ENCODE peak calls at places on chromosomes 13 and 19, in four cellular contexts. J is esophagus squamous epithelium, B is left lung, G is lung. O is an unnamed sample. For H3K36me3 and H3K4me1, the result is how much of the 10 kb centered on the place peaks cover.

GRCh38 chr19:58562126-58563033 is 4.0 kb upstream of the UBE2M start:
- DNase-seq in J (no peak), B (peak), G (no peak), O (peak)

GRCh38 chr13:23578411-23579071 is 8.3 kb downstream of the TNFRSF19 start:
- DNase-seq in J (no peak), B (peak), G (peak), O (peak)

GRCh38 chr13:68185767-68186166 is 955.6 kb upstream of the PCDH9 start:
- DNase-seq in J (no peak), B (no peak), G (no peak), O (no peak)

GRCh38 chr19:48400018-48400742 is 6.7 kb downstream of the GRIN2D start:
- DNase-seq in J (no peak), B (no peak), G (no peak), O (peak)

GRCh38 chr19:10749435-10750384 is 31.8 kb downstream of the DNM2 start:
- DNase-seq in J (no peak), B (no peak), G (peak), O (no peak)

GRCh38 chr19:35545855-35546381 is 492 bp downstream of the TMEM147 start:
- DNase-seq in J (no peak), B (no peak), G (peak), O (no peak)

GRCh38 chr19:18945297-18945696 is 4.3 kb upstream of the HOMER3 start:
- DNase-seq in J (no peak), B (no peak), G (no peak), O (no peak)

GRCh38 chr19:35341565-35342225 is 6.0 kb upstream of the FFAR1 start:
- DNase-seq in J (no peak), B (peak), G (no peak), O (no peak)

GRCh38 chr13:42047561-42048322 is 706 bp upstream of the DGKH start:
- DNase-seq in J (no peak), B (peak), G (no peak), O (peak)

GRCh38 chr13:30022796-30023195 is 172.4 kb upstream of the UBL3 start:
- DNase-seq in J (no peak), B (no peak), G (no peak), O (no peak)

GRCh38 chr13:108200781-108201398 is 14.4 kb downstream of the LIG4 start:
- DNase-seq in J (no peak), B (no peak), G (no peak), O (peak)

GRCh38 chr19:40592170-40592569 is 9.0 kb upstream of the LTBP4 start:
- DNase-seq in J (no peak), B (no peak), G (no peak), O (peak)

GRCh38 chr13:74732736-74733135 is 598.5 kb upstream of the KLF12 start:
- DNase-seq in J (no peak), B (no peak), G (no peak), O (no peak)

GRCh38 chr19:9862897-9863296 is 27.8 kb downstream of the PIN1 start:
- DNase-seq in J (no peak), B (no peak), G (no peak), O (no peak)

GRCh38 chr13:22002893-22003292 is 332.0 kb downstream of the FGF9 start:
- DNase-seq in J (no peak), B (no peak), G (no peak), O (no peak)

GRCh38 chr13:31151837-31152236 is 9.9 kb downstream of the HSPH1 start:
- DNase-seq in J (no peak), B (no peak), G (no peak), O (no peak)

GRCh38 chr13:31154939-31155338 is 6.8 kb downstream of the HSPH1 start:
- DNase-seq in J (no peak), B (no peak), G (no peak), O (no peak)

GRCh38 chr13:31145417-31145816 is 16.3 kb downstream of the HSPH1 start:
- DNase-seq in J (no peak), B (no peak), G (no peak), O (no peak)

GRCh38 chr13:31149604-31150003 is 12.1 kb downstream of the HSPH1 start:
- DNase-seq in J (no peak), B (no peak), G (no peak), O (no peak)

GRCh38 chr13:31150315-31150985 is 11.3 kb downstream of the HSPH1 start:
- DNase-seq in J (no peak), B (no peak), G (no peak), O (no peak)
- H3K36me3 ChIP-seq in J (under half), B (half or more), G (half or more), O (half or more)

DNA sequence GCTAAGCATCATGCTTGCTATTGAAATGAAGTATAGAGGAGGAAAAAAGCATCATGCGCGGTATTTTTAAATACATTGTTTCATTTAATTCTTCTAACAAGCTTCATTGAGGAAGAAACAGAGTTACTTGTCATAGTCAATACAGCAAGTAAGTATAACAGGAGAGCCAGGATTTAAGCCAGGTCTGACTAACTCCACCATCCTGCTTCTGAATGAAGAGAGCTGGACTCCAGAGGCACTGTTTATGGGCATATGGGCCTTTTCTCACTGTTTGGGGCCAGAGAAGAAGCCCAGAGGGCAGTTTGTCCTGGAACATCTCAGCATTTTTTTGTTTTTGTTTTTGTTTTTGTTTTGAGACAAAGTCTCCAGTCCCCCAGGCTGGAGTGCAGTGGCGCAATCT is 7.9 kb downstream of the SAMD4B start:
- DNase-seq in J (no peak), B (no peak), G (no peak), O (no peak)
- H3K4me1 ChIP-seq in J (under half), B (under half), G (under half), O (under half)

DNA sequence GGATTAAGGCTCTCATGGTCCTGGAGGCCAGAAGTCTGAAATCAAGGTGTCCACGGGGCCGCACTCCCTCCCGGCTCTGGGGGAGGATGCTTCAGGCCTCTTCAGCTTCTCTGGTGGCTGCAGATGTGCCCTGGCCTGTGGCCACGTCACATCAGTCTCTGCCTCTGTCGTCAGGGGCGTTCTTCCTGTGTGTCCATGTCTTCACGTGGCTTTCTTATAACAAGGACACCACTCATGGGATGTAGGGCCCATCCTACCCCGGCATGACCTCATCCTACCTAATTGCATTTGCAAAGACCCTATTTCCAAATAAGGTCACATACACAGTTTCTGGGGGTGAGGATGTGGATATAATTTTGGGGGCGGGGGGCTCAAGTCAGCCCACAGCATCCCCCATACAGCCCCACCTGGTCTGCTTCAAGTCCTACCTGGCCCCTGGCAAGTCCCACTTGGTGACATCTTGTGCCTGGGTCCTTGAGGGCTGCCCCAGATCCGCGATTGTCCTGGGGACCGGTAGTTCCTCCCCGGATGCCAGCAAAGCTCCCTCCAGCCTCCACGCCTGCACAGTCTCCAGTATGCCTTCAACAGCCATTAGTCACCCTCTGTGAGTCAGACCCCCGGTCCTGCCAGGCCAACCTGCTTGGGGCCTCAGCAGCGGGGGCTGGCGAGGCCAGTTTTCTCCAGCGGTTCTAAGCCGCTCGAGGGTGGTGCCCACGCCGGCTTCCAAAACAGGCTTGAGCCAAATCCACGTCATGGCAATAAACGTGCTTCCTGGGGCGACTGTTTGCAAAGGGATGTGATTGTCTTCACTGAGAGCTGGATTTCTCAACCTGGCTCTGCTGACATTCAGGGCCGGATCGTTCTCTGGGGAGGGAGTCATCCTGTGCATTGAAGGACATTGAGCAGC is 32.2 kb downstream of the MYO9B start:
- DNase-seq in J (no peak), B (peak), G (peak), O (peak)
- H3K4me3 ChIP-seq in J (no peak), B (peak), G (no peak), O (peak)

GRCh38 chr19:36564391-36564790 is 8.7 kb downstream of the ZNF529 start:
- DNase-seq in J (no peak), B (no peak), G (no peak), O (peak)
- H3K36me3 ChIP-seq in J (under half), B (half or more), G (under half), O (under half)

GRCh38 chr19:1847348-1847683 is 967 bp downstream of the REXO1 start:
- DNase-seq in J (no peak), B (no peak), G (no peak), O (peak)
- H3K4me1 ChIP-seq in J (half or more), B (under half), G (under half), O (under half)

GRCh38 chr13:100521912-100522490 is 66.6 kb downstream of the GGACT start:
- DNase-seq in J (no peak), B (no peak), G (no peak), O (no peak)
- H3K4me3 ChIP-seq in J (no peak), B (no peak), G (no peak), O (no peak)

GRCh38 chr19:20102097-20102496 is 24.3 kb downstream of the ZNF90 start:
- DNase-seq in J (no peak), B (no peak), G (no peak), O (no peak)
- H3K36me3 ChIP-seq in J (under half), B (under half), G (under half), O (under half)

DNA sequence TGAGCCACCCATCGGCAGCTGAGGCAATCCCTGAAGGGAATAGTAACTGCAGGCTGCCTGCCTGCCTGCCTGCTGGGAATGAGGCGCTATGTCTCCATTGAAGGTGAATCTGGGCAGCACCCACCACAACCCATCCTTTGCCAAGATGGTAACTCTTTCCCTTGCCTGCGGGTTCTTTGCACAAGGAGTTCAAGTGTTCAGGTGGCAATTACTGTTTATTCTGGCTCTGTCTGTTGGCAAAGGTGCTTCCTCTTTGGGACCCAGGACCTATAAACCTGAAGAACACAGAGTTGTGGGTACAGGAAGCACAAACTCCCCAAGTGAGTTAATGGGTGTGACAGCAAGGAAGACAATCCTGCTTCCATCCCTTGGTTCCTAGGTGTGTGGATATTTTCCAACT is 448.1 kb upstream of the ZNF507 start:
- DNase-seq in J (no peak), B (no peak), G (no peak), O (no peak)
- H3K4me1 ChIP-seq in J (under half), B (under half), G (under half), O (under half)

O was measured in astrocyte.